ENCODE peak calls at places on chromosomes 13 and 19, in eight cellular contexts. O is GM23248, X is GM04504, S is cardiac fibroblast, W is PC-3, H is amniotic stem cell, C is stromal cell of bone marrow, J is KG1. P is an unnamed sample.
A peak's percentile ranks its signal among the peaks of the same experiment; 100 is the strongest.

GRCh38 chr19:15464394-15465385 is at the start of gene RASAL3:
- DNase-seq in X (no peak), W (no peak), S (peak; percentile 15), C (no peak), J (peak; percentile 82), H (no peak), O (no peak), P (no peak)

GRCh38 chr19:17332677-17333581 is 1.7 kb downstream of the ANO8 start:
- DNase-seq in H (no peak), X (no peak), O (peak; percentile 62), W (peak; percentile 76), C (no peak), S (peak; percentile 59), J (no peak), P (no peak)

GRCh38 chr19:50159078-50159477 is 4.0 kb downstream of the IZUMO2 start:
- DNase-seq in O (no peak), W (no peak), C (no peak), J (no peak), S (no peak), H (no peak), X (no peak), P (no peak)

GRCh38 chr13:49454388-49455015 is 10.4 kb downstream of the SETDB2 start:
- DNase-seq in C (no peak), H (no peak), W (no peak), O (peak; percentile 75), J (no peak), X (no peak), S (peak; percentile 12), P (peak; percentile 19)

GRCh38 chr19:1566392-1567115 is 1.6 kb downstream of the MEX3D start:
- DNase-seq in C (peak; percentile 73), X (peak; percentile 72), H (peak; percentile 56), J (no peak), S (peak; percentile 86), W (peak; percentile 46), O (peak; percentile 90), P (peak; percentile 92)

GRCh38 chr19:29704562-29705558 is 10.2 kb downstream of the C19orf12 start:
- DNase-seq in H (no peak), C (no peak), W (no peak), J (no peak), X (no peak), S (no peak), O (no peak), P (no peak)

GRCh38 chr19:38317104-38317612 is 1.4 kb upstream of the YIF1B start:
- DNase-seq in J (peak; percentile 53), O (no peak), C (no peak), S (no peak), W (no peak), H (no peak), X (no peak), P (no peak)

GRCh38 chr13:114127473-114128347 is 4.7 kb downstream of the RASA3 start:
- DNase-seq in C (no peak), J (no peak), H (no peak), W (no peak), X (no peak), S (no peak), O (no peak), P (no peak)

GRCh38 chr13:49693191-49693733 is 2.0 kb upstream of the EBPL start:
- DNase-seq in X (no peak), J (no peak), H (no peak), W (peak; percentile 76), S (peak; percentile 46), O (peak; percentile 17), C (no peak), P (no peak)

GRCh38 chr13:41691276-41691675 is 233.9 kb downstream of the RGCC start:
- DNase-seq in O (peak; percentile 56), C (no peak), S (peak; percentile 69), J (no peak), W (no peak), X (no peak), H (no peak), P (no peak)

GRCh38 chr13:26742691-26743358 is 17.8 kb downstream of the GPR12 start:
- DNase-seq in O (no peak), S (no peak), X (no peak), C (no peak), J (no peak), H (no peak), W (no peak), P (no peak)

GRCh38 chr13:110964229-110965037 is 49.6 kb upstream of the ANKRD10 start:
- DNase-seq in W (no peak), S (no peak), J (no peak), C (no peak), O (no peak), H (no peak), X (no peak), P (no peak)

GRCh38 chr19:5624154-5624663 is 1.3 kb downstream of the SAFB start:
- DNase-seq in X (no peak), W (peak; percentile 45), H (no peak), C (no peak), O (peak; percentile 86), J (no peak), S (peak; percentile 59), P (peak; percentile 37)

GRCh38 chr13:35791191-35791902 is 314.9 kb upstream of the MAB21L1 start:
- DNase-seq in W (peak; percentile 60), J (no peak), C (no peak), X (peak; percentile 64), S (peak; percentile 68), H (peak; percentile 20), O (peak; percentile 90), P (peak; percentile 65)

GRCh38 chr13:25375727-25376358 is 4.1 kb downstream of the ATP8A2 start:
- DNase-seq in O (peak; percentile 48), C (peak; percentile 13), S (peak; percentile 63), W (peak; percentile 63), H (no peak), X (peak; percentile 9), J (peak; percentile 40), P (peak; percentile 55)

GRCh38 chr19:17841371-17841809 is 6.4 kb downstream of the JAK3 start:
- DNase-seq in J (no peak), X (no peak), C (no peak), H (no peak), S (no peak), W (no peak), O (peak; percentile 16), P (no peak)

GRCh38 chr13:25807562-25807961 is 244.3 kb downstream of the SHISA2 start:
- DNase-seq in C (no peak), O (no peak), H (no peak), S (no peak), W (no peak), J (no peak), X (no peak), P (no peak)

GRCh38 chr13:86974251-86974994 is 696.7 kb upstream of the SLITRK5 start:
- DNase-seq in W (no peak), O (no peak), S (no peak), J (no peak), C (no peak), H (no peak), X (no peak), P (no peak)

GRCh38 chr13:45121421-45121820 is 1.1 kb downstream of the GTF2F2 start:
- DNase-seq in O (peak; percentile 65), X (no peak), W (peak; percentile 30), H (no peak), S (peak; percentile 46), J (peak; percentile 29), C (peak; percentile 17), P (peak; percentile 28)

GRCh38 chr19:45664575-45664974 is 3.4 kb upstream of the GIPR start:
- DNase-seq in C (no peak), H (no peak), S (no peak), O (no peak), X (no peak), W (no peak), J (no peak), P (peak; percentile 6)

GRCh38 chr13:43333176-43333575 is 309.8 kb downstream of the DNAJC15 start:
- DNase-seq in S (no peak), H (no peak), J (no peak), W (no peak), X (no peak), O (no peak), C (no peak), P (no peak)

GRCh38 chr13:95180513-95181245 is 120.6 kb downstream of the ABCC4 start:
- DNase-seq in S (peak; percentile 7), J (no peak), W (no peak), H (no peak), O (no peak), C (no peak), X (no peak), P (no peak)

GRCh38 chr13:39951301-39951700 is 295.8 kb downstream of the COG6 start:
- DNase-seq in H (no peak), C (no peak), S (no peak), X (no peak), O (no peak), W (no peak), J (no peak), P (no peak)

GRCh38 chr13:26442541-26442940 is 114.9 kb upstream of the WASF3 start:
- DNase-seq in H (no peak), S (no peak), C (peak; percentile 43), W (no peak), X (peak; percentile 36), J (no peak), O (peak; percentile 90), P (peak; percentile 70)